ENCODE peak calls at places on chromosomes 5 and 9, in five cellular contexts. M is CD4-positive, alpha-beta T cell; F is progenitor cell of endocrine pancreas; O is ovary; S is lower lobe of right lung. H is an unnamed sample.

GRCh38 chr9:130172858-130173461 is 756 bp downstream of the NCS1 start:
- DNase-seq in M (peak), F (peak), O (peak), S (no peak), H (peak)

GRCh38 chr9:1005043-1005667 is 28.7 kb downstream of the DMRT3 start:
- DNase-seq in M (no peak), F (no peak), O (no peak), S (no peak), H (no peak)

GRCh38 chr5:109304323-109304722 is 105.5 kb downstream of the PJA2 start:
- DNase-seq in M (no peak), F (no peak), O (no peak), S (no peak), H (no peak)

GRCh38 chr9:91420471-91421021 is 3.1 kb downstream of the NFIL3 start:
- DNase-seq in M (no peak), F (no peak), O (no peak), S (no peak), H (no peak)

GRCh38 chr5:76943006-76943405 is 9.8 kb upstream of the CRHBP start:
- DNase-seq in M (no peak), F (no peak), O (no peak), S (no peak), H (no peak)

GRCh38 chr9:85667374-85667773 is 74.4 kb downstream of the AGTPBP1 start:
- DNase-seq in M (no peak), F (no peak), O (no peak), S (no peak), H (no peak)

GRCh38 chr5:126098330-126099017 is 324.7 kb upstream of the GRAMD2B start:
- DNase-seq in M (no peak), F (no peak), O (no peak), S (no peak), H (no peak)

GRCh38 chr9:131477367-131477766 is 25.4 kb upstream of the POMT1 start:
- DNase-seq in M (no peak), F (no peak), O (no peak), S (peak), H (no peak)

GRCh38 chr5:169550227-169550626 is 33.3 kb upstream of the SPDL1 start:
- DNase-seq in M (no peak), F (no peak), O (no peak), S (no peak), H (no peak)

GRCh38 chr9:98455957-98456621 is 200.6 kb upstream of the TBC1D2 start:
- DNase-seq in M (no peak), F (no peak), O (no peak), S (no peak), H (no peak)

GRCh38 chr9:135134253-135135028 is 47.0 kb downstream of the OLFM1 start:
- DNase-seq in M (no peak), F (no peak), O (no peak), S (no peak), H (no peak)

GRCh38 chr5:143051244-143052058 is 281.3 kb downstream of the ARHGAP26 start:
- DNase-seq in M (no peak), F (no peak), O (peak), S (no peak), H (no peak)

GRCh38 chr9:136339173-136339957 is 12.0 kb downstream of the GPSM1 start:
- DNase-seq in M (no peak), F (peak), O (no peak), S (peak), H (no peak)

GRCh38 chr9:128020692-128021091 is 39.9 kb upstream of the EEIG1 start:
- DNase-seq in M (no peak), F (no peak), O (no peak), S (no peak), H (no peak)

GRCh38 chr9:5850735-5851122 is 17.8 kb upstream of the ERMP1 start:
- DNase-seq in M (no peak), F (no peak), O (no peak), S (no peak), H (no peak)

GRCh38 chr9:76316069-76316468 is 78.2 kb downstream of the RFK start:
- DNase-seq in M (no peak), F (no peak), O (no peak), S (no peak), H (no peak)

GRCh38 chr5:134552301-134552700 is 26.8 kb downstream of the JADE2 start:
- DNase-seq in M (no peak), F (no peak), O (peak), S (no peak), H (no peak)

GRCh38 chr5:120803282-120803681 is 339.2 kb downstream of the PRR16 start:
- DNase-seq in M (no peak), F (no peak), O (no peak), S (no peak), H (no peak)

GRCh38 chr9:129840024-129840423 is 4.8 kb downstream of the USP20 start:
- DNase-seq in M (peak), F (no peak), O (no peak), S (no peak), H (no peak)

GRCh38 chr5:1465966-1466471 is 20.8 kb upstream of the SLC6A3 start:
- DNase-seq in M (no peak), F (no peak), O (no peak), S (no peak), H (no peak)

GRCh38 chr5:132268698-132269551 is 11.4 kb downstream of the PDLIM4 start:
- DNase-seq in M (no peak), F (no peak), O (no peak), S (no peak), H (no peak)

GRCh38 chr5:1124181-1125029 is 12.5 kb upstream of the SLC12A7 start:
- DNase-seq in M (no peak), F (no peak), O (no peak), S (no peak), H (no peak)

GRCh38 chr5:123950701-123951100 is 438.7 kb downstream of the CSNK1G3 start:
- DNase-seq in M (no peak), F (no peak), O (no peak), S (no peak), H (no peak)

GRCh38 chr5:72234265-72234700 is 85.8 kb downstream of the MRPS27 start:
- DNase-seq in M (no peak), F (no peak), O (no peak), S (no peak), H (peak)

GRCh38 chr5:84372066-84372700 is 12.5 kb downstream of the EDIL3 start:
- DNase-seq in M (no peak), F (no peak), O (no peak), S (no peak), H (no peak)

GRCh38 chr9:129500166-129500862 is 120.6 kb downstream of the C9orf50 start:
- DNase-seq in M (no peak), F (no peak), O (peak), S (no peak), H (no peak)

GRCh38 chr9:137000177-137000930 is 4.0 kb upstream of the CLIC3 start:
- DNase-seq in M (no peak), F (no peak), O (no peak), S (no peak), H (peak)

GRCh38 chr9:83511051-83511450 is 27.1 kb downstream of the FRMD3 start:
- DNase-seq in M (no peak), F (no peak), O (no peak), S (no peak), H (no peak)

GRCh38 chr9:136607334-136607919 is 55.3 kb upstream of the EGFL7 start:
- DNase-seq in M (no peak), F (no peak), O (no peak), S (no peak), H (no peak)

GRCh38 chr5:157126-157715 is 34.1 kb upstream of the LRRC14B start:
- DNase-seq in M (no peak), F (no peak), O (no peak), S (no peak), H (no peak)

GRCh38 chr5:106047341-106047740 is 1623.4 kb downstream of the EFNA5 start:
- DNase-seq in M (no peak), F (no peak), O (no peak), S (no peak), H (no peak)

GRCh38 chr9:85443190-85443598 is 298.6 kb downstream of the AGTPBP1 start:
- DNase-seq in M (no peak), F (no peak), O (no peak), S (no peak), H (no peak)

GRCh38 chr5:175842947-175843793 is 28.2 kb upstream of the CPLX2 start:
- DNase-seq in M (no peak), F (no peak), O (no peak), S (no peak), H (no peak)

GRCh38 chr5:8060235-8061139 is 191.5 kb downstream of the MTRR start:
- DNase-seq in M (no peak), F (no peak), O (no peak), S (no peak), H (no peak)

GRCh38 chr5:98794001-98794400 is 20.5 kb downstream of the RGMB start:
- DNase-seq in M (no peak), F (no peak), O (no peak), S (no peak), H (no peak)
- TF ChIP-seq CTCF in M (no peak), F (no peak), O (no peak), S (no peak), H (no peak)

GRCh38 chr9:35730486-35730854 is 1.5 kb downstream of the TLN1 start:
- DNase-seq in M (no peak), F (no peak), O (no peak), S (no peak), H (no peak)

GRCh38 chr9:35734096-35734495 is 1.6 kb downstream of the CREB3 start:
- DNase-seq in M (no peak), F (no peak), O (no peak), S (no peak), H (no peak)

GRCh38 chr9:35731415-35732184 is 395 bp downstream of the TLN1 start:
- DNase-seq in M (no peak), F (no peak), O (no peak), S (no peak), H (no peak)

GRCh38 chr9:35733109-35733541 is 659 bp downstream of the CREB3 start:
- DNase-seq in M (no peak), F (no peak), O (no peak), S (no peak), H (no peak)

DNA sequence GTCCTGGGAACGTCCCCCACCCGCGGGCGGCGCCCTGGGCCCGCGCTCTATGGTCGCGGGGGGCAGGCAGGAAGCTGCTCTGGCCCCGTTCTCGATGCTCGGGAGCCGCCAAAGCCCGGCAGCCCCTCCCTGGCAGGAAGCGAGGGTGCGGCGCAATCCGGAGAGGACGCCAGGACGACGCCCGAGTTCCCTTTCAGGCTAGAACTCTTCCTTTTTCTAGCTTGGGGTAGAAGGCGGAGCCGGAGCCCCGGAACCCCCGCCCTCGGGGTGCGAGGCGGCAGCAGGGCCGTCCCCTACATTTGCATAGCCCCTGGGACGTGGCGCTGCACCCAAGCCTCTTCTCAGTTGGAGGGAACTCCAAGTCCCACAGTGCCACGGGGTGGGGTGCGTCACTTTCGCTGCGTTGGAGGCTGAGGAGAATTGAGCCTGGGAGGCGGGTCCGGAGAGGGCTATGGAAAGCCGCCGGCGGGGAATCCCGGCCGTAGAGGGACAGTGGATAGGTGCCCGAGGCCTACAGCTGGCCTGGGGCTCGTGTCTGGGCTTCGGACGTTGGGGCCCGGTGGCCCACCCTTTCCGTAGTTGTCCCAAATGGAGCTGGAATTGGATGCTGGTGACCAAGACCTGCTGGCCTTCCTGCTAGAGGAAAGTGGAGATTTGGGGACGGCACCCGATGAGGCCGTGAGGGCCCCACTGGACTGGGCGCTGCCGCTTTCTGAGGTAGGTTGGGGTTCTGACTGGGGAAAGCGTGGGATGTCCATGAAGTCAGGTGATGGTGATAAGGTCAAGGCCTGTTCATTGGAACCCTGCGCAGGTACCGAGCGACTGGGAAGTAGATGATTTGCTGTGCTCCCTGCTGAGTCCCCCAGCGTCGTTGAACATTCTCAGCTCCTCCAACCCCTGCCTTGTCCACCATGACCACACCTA is at the start of the genes CREB3 and TLN1:
- DNase-seq in M (peak), F (peak), O (peak), S (peak), H (peak)
- TF ChIP-seq CTCF in M (no peak), F (no peak), O (no peak), S (peak), H (no peak)

GRCh38 chr9:133571896-133572595 is 37.1 kb downstream of the FAM163B start:
- DNase-seq in M (no peak), F (no peak), O (no peak), S (no peak), H (no peak)
- TF ChIP-seq CTCF in M (no peak), F (no peak), O (no peak), S (no peak), H (no peak)

DNA sequence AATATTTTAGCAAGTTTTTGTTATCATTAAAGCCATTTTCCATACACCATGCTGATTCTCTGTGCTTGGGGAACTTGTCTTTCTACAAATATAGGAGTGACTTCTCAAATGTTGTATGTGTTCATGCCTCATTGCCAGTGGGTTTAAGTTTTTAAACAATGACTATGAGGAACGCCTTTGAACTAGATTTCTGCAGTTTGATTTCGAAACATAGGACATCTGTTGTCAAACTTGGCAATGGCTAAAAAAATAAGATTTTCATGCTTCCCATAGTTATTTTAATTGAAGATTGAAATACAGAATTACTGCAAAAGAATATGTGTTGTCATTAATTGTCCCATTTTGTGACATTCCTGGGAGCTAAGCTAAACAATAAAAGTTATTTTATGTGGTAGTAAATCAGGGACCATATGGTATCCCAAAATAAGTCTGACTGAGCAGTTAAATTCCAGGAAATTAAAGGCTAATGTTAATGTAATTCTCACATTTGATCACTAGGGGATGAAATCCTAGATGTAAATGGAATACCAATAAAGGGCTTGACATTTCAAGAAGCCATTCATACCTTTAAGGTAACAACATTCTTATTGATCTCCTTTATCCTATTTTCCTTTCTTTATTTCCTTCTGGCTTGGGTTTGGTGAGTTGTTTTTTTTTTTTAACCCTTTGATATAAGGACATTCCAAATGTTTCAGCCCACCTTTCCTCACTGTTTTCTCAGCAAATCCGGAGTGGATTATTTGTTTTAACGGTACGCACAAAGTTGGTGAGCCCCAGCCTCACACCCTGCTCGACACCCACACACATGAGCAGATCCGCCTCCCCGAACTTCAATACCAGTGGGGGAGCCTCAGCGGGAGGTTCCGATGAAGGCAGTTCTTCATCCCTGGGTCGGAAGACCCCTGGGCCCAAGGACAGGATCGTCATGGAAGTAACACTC is 116.7 kb downstream of the GOLPH3 start:
- DNase-seq in M (no peak), F (no peak), O (no peak), S (no peak), H (no peak)
- TF ChIP-seq CTCF in M (no peak), F (peak), O (no peak), S (peak), H (peak)

DNA sequence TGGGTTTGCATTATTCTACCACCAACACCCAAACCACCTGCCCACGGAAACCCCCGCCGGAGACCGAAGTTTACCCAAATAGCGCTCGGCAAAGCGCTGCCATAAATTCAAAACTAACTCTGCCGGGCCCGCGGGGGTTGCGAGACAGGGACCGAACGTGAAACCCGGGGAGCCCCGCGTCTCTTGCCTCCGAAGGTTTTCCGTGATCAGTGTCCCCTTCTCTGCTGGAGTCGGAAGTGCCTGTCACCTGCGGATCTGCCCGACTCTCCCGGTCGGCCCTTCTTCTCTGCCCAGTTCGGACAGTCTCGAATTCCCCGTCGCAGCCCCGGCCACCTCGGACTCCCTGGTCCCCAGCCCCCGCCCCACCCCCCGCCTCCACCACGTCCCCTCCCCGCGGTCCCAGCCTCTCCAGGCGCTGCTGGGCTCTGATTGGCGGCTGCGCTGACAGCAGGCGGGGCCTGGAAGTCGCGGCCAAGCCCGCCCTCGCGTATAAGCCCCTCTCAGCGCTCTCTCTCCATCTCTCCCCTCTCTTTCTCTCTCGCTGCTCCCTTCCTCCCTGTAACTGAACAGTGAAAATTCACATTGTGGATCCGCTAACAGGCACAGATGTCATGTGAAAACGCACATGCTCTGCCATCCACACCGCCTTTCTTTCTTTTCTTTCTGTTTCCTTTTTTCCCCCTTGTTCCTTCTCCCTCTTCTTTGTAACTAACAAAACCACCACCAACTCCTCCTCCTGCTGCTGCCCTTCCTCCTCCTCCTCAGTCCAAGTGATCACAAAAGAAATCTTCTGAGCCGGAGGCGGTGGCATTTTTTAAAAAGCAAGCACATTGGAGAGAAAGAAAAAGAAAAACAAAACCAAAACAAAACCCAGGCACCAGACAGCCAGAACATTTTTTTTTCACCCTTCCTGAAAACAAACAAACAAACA is at the start of gene RORB:
- DNase-seq in M (no peak), F (peak), O (no peak), S (peak), H (peak)
- TF ChIP-seq CTCF in M (no peak), F (no peak), O (no peak), S (no peak), H (no peak)

H was measured in natural killer cell.